ENCODE peak calls at places on chromosome 17, in nine cellular contexts. I, X, Z, B, M, A, U, O and C are unnamed samples.

GRCh38 chr17:39642675-39643074 is 5.7 kb downstream of the STARD3 start:
- DNase-seq in U (no peak), X (no peak), M (no peak), I (no peak), A (no peak), B (no peak), Z (no peak), O (no peak), C (no peak)

GRCh38 chr17:27797390-27798091 is 2.8 kb downstream of the NOS2 start:
- DNase-seq in B (no peak), Z (no peak), M (no peak), I (no peak), X (no peak), U (no peak), O (peak; percentile 71), A (no peak), C (no peak)

GRCh38 chr17:2210726-2211125 is 92.9 kb downstream of the SMG6 start:
- DNase-seq in B (no peak), X (no peak), O (no peak), U (no peak), I (no peak), Z (no peak), A (no peak), M (no peak), C (no peak)

GRCh38 chr17:7886227-7887037 is 2.2 kb upstream of the CHD3 start:
- DNase-seq in U (peak; percentile 26), Z (peak; percentile 33), O (peak; percentile 60), I (peak; percentile 55), X (no peak), B (peak; percentile 25), M (peak; percentile 42), A (peak; percentile 67), C (peak; percentile 32)

GRCh38 chr17:40622509-40622928 is 25.1 kb downstream of the SMARCE1 start:
- DNase-seq in M (no peak), I (no peak), A (peak; percentile 36), Z (no peak), O (no peak), B (no peak), X (no peak), U (no peak), C (no peak)

GRCh38 chr17:35877345-35878029 is 2.7 kb downstream of the CCL5 start:
- DNase-seq in M (no peak), I (no peak), Z (no peak), B (no peak), U (no peak), X (no peak), A (no peak), O (no peak), C (no peak)

GRCh38 chr17:50095626-50096037 is 481 bp downstream of the PDK2 start:
- DNase-seq in X (no peak), M (no peak), U (no peak), B (no peak), I (peak; percentile 35), O (no peak), Z (no peak), A (peak; percentile 15), C (no peak)

GRCh38 chr17:19551148-19551547 is 17.5 kb downstream of the SLC47A1 start:
- DNase-seq in X (no peak), U (no peak), O (no peak), B (no peak), I (no peak), Z (no peak), M (no peak), A (no peak), C (no peak)

GRCh38 chr17:73118876-73119485 is 26.5 kb upstream of the SLC39A11 start:
- DNase-seq in M (no peak), U (no peak), I (no peak), X (no peak), Z (no peak), A (no peak), O (no peak), B (no peak), C (no peak)

GRCh38 chr17:47697948-47698711 is 4.2 kb downstream of the TBKBP1 start:
- DNase-seq in I (no peak), U (no peak), X (no peak), O (peak; percentile 40), M (no peak), A (peak; percentile 45), B (no peak), Z (no peak), C (no peak)

GRCh38 chr17:19327039-19327776 is 35.3 kb downstream of the B9D1 start:
- DNase-seq in A (no peak), Z (no peak), M (peak; percentile 82), I (peak; percentile 89), O (no peak), X (peak; percentile 51), B (peak; percentile 91), U (no peak), C (no peak)

DNA sequence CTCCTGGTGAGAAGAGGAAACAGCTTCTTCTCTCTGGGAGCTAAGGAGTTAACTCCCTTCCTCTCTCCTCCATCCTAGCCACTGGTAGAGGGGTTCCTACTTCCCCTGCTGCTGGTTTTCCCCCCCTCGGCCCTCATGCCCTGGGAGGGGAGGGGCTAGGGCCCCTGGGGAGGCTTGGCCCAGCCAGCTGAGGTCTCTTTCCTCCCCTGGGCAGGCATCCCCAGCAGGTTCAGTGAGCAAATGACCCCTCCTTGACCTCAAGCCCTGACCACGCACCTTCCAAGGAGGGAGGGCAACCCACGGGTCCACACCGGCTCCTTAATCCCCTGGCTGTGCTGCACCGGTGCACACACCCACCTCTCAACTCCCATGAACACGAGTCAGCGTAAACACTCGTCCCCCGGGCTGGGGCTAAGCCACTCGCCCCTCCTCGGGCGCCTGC is 33.9 kb downstream of the SRCIN1 start:
- DNase-seq in A (no peak), M (no peak), B (no peak), Z (no peak), O (no peak), U (no peak), I (no peak), X (no peak), C (no peak)
- H3K27me3 ChIP-seq in A (peaks cover 84% of the 10 kb centered on the region), M (peaks cover 65% of the 10 kb centered on the region), B (peaks cover 11% of the 10 kb centered on the region), Z (peaks cover 49% of the 10 kb centered on the region), O (no peaks in the 10 kb centered on the region), U (peaks cover 99% of the 10 kb centered on the region), I (peaks cover 38% of the 10 kb centered on the region), X (peaks cover 80% of the 10 kb centered on the region), C (peaks cover 89% of the 10 kb centered on the region)

GRCh38 chr17:78020717-78021108 is 62.2 kb downstream of the TNRC6C start:
- DNase-seq in Z (no peak), B (no peak), A (no peak), O (no peak), M (no peak), X (no peak), I (peak; percentile 19), U (no peak), C (no peak)
- H3K27me3 ChIP-seq in Z (no peaks in the 10 kb centered on the region), B (no peaks in the 10 kb centered on the region), A (no peaks in the 10 kb centered on the region), O (no peaks in the 10 kb centered on the region), M (no peaks in the 10 kb centered on the region), X (no peaks in the 10 kb centered on the region), I (no peaks in the 10 kb centered on the region), U (no peaks in the 10 kb centered on the region), C (no peaks in the 10 kb centered on the region)

GRCh38 chr17:79792371-79792871 is 4.5 kb downstream of the CBX8 start:
- DNase-seq in O (no peak), Z (no peak), X (no peak), I (no peak), M (no peak), U (no peak), A (no peak), B (no peak), C (no peak)

GRCh38 chr17:79788989-79789942 is 7.6 kb downstream of the CBX8 start:
- DNase-seq in I (no peak), M (no peak), X (no peak), B (no peak), A (no peak), U (no peak), O (no peak), Z (no peak), C (no peak)

GRCh38 chr17:79791354-79792123 is 5.3 kb downstream of the CBX8 start:
- DNase-seq in U (no peak), M (no peak), X (no peak), A (no peak), O (peak; percentile 50), I (no peak), Z (peak; percentile 14), B (no peak), C (no peak)

GRCh38 chr17:79789943-79790804 is 6.7 kb downstream of the CBX8 start:
- DNase-seq in B (no peak), M (peak; percentile 39), A (no peak), I (peak; percentile 64), O (peak; percentile 66), Z (peak; percentile 31), U (no peak), X (no peak), C (no peak)

DNA sequence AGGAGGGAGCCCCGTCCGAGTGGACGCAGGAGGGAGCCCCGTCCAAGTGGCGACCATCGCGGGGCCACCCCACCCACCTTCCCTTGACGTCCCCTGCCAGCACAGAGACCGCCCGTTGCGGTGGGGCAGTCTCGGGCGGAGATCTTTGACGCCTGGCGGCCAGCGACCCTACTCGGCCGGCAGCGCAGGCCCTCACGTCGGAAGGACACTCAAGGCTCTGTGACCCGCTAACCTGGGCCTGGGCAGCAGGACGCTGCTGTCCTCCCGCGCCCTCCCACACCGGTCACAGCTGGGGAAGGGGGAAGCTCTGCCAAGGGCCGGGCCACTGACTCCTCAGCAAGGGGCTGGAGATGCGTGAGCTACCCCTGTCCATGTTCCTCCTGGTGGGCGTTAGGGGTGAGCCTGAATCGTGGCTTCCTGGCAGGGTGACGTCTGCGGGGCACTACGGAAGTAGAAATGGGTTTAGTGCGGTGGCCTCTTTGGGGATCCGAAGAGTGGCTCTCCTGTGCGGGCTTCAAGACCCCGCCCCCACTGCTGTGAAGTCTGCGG is 6.0 kb downstream of the CBX8 start:
- DNase-seq in M (no peak), A (no peak), O (no peak), Z (peak; percentile 18), B (no peak), U (no peak), X (no peak), I (no peak), C (no peak)
- H3K27me3 ChIP-seq in M (peaks cover 78% of the 10 kb centered on the region), A (no peaks in the 10 kb centered on the region), O (peaks cover 3% of the 10 kb centered on the region), Z (peaks cover 73% of the 10 kb centered on the region), B (peaks cover 24% of the 10 kb centered on the region), U (peaks cover 83% of the 10 kb centered on the region), X (peaks cover 49% of the 10 kb centered on the region), I (peaks cover 55% of the 10 kb centered on the region), C (peaks cover 63% of the 10 kb centered on the region)

DNA sequence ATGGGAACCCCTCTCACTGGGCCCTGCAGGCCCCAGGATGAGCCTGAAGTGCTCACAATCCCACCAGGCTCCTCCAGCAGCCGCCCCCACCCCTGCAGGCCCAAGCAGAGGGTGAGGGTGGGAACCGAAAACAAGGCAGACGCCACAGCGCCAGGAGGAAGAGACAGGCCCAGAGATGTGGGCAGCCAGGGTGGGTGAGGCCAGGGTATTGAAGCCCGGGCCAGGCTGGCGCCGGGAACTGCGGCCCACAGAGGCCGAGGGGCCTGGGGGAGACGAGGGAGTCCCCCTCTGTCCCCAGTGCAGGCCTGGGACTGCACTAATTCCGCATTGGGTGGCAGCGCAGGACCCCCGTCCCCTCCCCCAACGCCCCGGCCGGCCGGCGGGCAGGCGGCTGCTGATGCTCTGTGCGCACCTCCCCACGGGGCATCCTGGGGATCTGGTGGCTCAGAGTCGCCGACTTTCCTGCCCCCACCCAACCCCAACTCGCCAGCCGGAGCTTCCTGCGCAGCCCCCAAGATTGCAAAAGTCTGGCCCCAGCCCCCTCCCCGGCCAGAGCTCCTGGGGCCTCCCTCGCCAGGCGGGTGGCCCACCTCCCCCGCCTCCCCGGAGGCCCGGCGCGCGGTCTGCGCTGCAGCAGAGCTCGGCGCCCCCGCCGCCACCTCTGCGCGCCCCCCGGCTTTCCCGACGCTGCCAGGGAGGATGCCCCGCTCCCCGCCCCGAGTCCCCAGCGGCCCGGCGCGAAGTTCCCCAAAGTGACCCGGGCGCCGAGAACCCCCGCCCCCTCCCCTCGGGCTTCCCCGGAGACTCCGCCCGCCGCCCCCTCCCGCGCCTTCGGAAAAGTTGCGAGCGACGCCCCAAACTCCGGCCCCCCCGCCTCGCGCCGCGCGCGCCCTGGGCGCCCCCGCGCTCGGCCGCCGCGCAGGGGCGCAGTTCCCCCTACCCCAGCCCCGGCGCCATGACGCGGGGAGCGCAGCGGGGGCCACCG is 107.8 kb downstream of the ENGASE start:
- DNase-seq in I (no peak), U (no peak), M (no peak), B (no peak), O (no peak), Z (no peak), A (no peak), X (no peak), C (no peak)
- H3K27me3 ChIP-seq in I (peaks cover 57% of the 10 kb centered on the region), U (peaks cover 75% of the 10 kb centered on the region), M (peaks cover 67% of the 10 kb centered on the region), B (peaks cover 19% of the 10 kb centered on the region), O (no peaks in the 10 kb centered on the region), Z (peaks cover 43% of the 10 kb centered on the region), A (peaks cover 5% of the 10 kb centered on the region), X (peaks cover 22% of the 10 kb centered on the region), C (peaks cover 59% of the 10 kb centered on the region)